ENCODE peak calls at places on chromosomes 11 and 22, in five cellular contexts. One of them, this sample, is unnamed.

GRCh38 chr22:33923660-33924246 is 3.5 kb upstream of the LARGE1 start:
- DNase-seq in heart right ventricle: no peak
- DNase-seq in hepatic stellate cell: peak
- DNase-seq in central memory CD4-positive, alpha-beta T cell: peak
- DNase-seq in IMR-90: peak
- DNase-seq in this sample: peak

GRCh38 chr11:6431861-6432260 is 8.9 kb downstream of the HPX start:
- DNase-seq in heart right ventricle: no peak
- DNase-seq in hepatic stellate cell: peak
- DNase-seq in central memory CD4-positive, alpha-beta T cell: no peak
- DNase-seq in IMR-90: peak
- DNase-seq in this sample: peak

GRCh38 chr11:12802418-12803085 is 128.3 kb downstream of the TEAD1 start:
- DNase-seq in heart right ventricle: peak
- DNase-seq in hepatic stellate cell: no peak
- DNase-seq in central memory CD4-positive, alpha-beta T cell: no peak
- DNase-seq in IMR-90: peak
- DNase-seq in this sample: no peak

GRCh38 chr11:114083256-114084252 is 24.0 kb downstream of the ZBTB16 start:
- DNase-seq in heart right ventricle: no peak
- DNase-seq in hepatic stellate cell: no peak
- DNase-seq in central memory CD4-positive, alpha-beta T cell: no peak
- DNase-seq in IMR-90: no peak
- DNase-seq in this sample: no peak

GRCh38 chr22:33472462-33473344 is 414.5 kb upstream of the SYN3 start:
- DNase-seq in heart right ventricle: no peak
- DNase-seq in hepatic stellate cell: no peak
- DNase-seq in central memory CD4-positive, alpha-beta T cell: no peak
- DNase-seq in IMR-90: peak
- DNase-seq in this sample: peak

GRCh38 chr11:67437082-67437821 is at the start of gene PTPRCAP:
- DNase-seq in heart right ventricle: no peak
- DNase-seq in hepatic stellate cell: no peak
- DNase-seq in central memory CD4-positive, alpha-beta T cell: peak
- DNase-seq in IMR-90: no peak
- DNase-seq in this sample: no peak

GRCh38 chr22:20595461-20595860 is 88.1 kb downstream of the MED15 start:
- DNase-seq in heart right ventricle: no peak
- DNase-seq in hepatic stellate cell: no peak
- DNase-seq in central memory CD4-positive, alpha-beta T cell: no peak
- DNase-seq in IMR-90: no peak
- DNase-seq in this sample: no peak

GRCh38 chr11:121460941-121461514 is 8.3 kb upstream of the SORL1-AS1 start:
- DNase-seq in heart right ventricle: no peak
- DNase-seq in hepatic stellate cell: no peak
- DNase-seq in central memory CD4-positive, alpha-beta T cell: no peak
- DNase-seq in IMR-90: no peak
- DNase-seq in this sample: no peak

GRCh38 chr11:69905611-69906452 is 86.6 kb upstream of the FGF3 start:
- DNase-seq in heart right ventricle: no peak
- DNase-seq in hepatic stellate cell: no peak
- DNase-seq in central memory CD4-positive, alpha-beta T cell: no peak
- DNase-seq in IMR-90: no peak
- DNase-seq in this sample: no peak

GRCh38 chr11:36326524-36327419 is 30.7 kb downstream of the PRR5L start:
- DNase-seq in heart right ventricle: no peak
- DNase-seq in hepatic stellate cell: no peak
- DNase-seq in central memory CD4-positive, alpha-beta T cell: no peak
- DNase-seq in IMR-90: no peak
- DNase-seq in this sample: no peak

GRCh38 chr11:2271077-2271326 is 614 bp upstream of the ASCL2 start:
- DNase-seq in heart right ventricle: peak
- DNase-seq in hepatic stellate cell: no peak
- DNase-seq in central memory CD4-positive, alpha-beta T cell: peak
- DNase-seq in IMR-90: no peak
- DNase-seq in this sample: no peak

GRCh38 chr22:38230108-38230825 is 28.5 kb downstream of the MAFF start:
- DNase-seq in heart right ventricle: no peak
- DNase-seq in hepatic stellate cell: no peak
- DNase-seq in central memory CD4-positive, alpha-beta T cell: peak
- DNase-seq in IMR-90: no peak
- DNase-seq in this sample: no peak

GRCh38 chr22:44175676-44176075 is 5.0 kb upstream of the PARVG start:
- DNase-seq in heart right ventricle: no peak
- DNase-seq in hepatic stellate cell: no peak
- DNase-seq in central memory CD4-positive, alpha-beta T cell: no peak
- DNase-seq in IMR-90: no peak
- DNase-seq in this sample: no peak

GRCh38 chr11:12386745-12387144 is 9.4 kb downstream of the PARVA start:
- DNase-seq in heart right ventricle: no peak
- DNase-seq in hepatic stellate cell: no peak
- DNase-seq in central memory CD4-positive, alpha-beta T cell: no peak
- DNase-seq in IMR-90: no peak
- DNase-seq in this sample: no peak

This sample was measured in AG08395.